ENCODE peak calls at places on chromosomes 1 and 21, in ten cellular contexts. F is RWPE1, J is suprapubic skin, G is body of pancreas, T is GM12865, U is adrenal gland, X is lung, K is A549, Y is fibroblast of the aortic adventitia, W is H9. A is an unnamed sample.

GRCh38 chr1:116128669-116129068 is 17.5 kb downstream of the MAB21L3 start:
- DNase-seq in T (no peak), K (no peak), J (no peak), G (no peak), F (no peak), W (no peak), Y (no peak), U (no peak), X (no peak), A (no peak)

GRCh38 chr1:35229587-35230360 is 36.8 kb upstream of the SFPQ start:
- DNase-seq in G (no peak), Y (no peak), U (no peak), T (peak), J (no peak), X (no peak), K (no peak), F (no peak), W (no peak), A (no peak)

GRCh38 chr1:156160744-156161181 is 7.4 kb downstream of the SEMA4A start:
- DNase-seq in G (peak), F (no peak), W (peak), K (no peak), J (peak), U (peak), Y (no peak), X (peak), T (peak), A (peak)

GRCh38 chr1:108670131-108670773 is 9.4 kb upstream of the HENMT1 start:
- DNase-seq in U (no peak), G (no peak), F (no peak), J (no peak), K (no peak), T (no peak), Y (no peak), W (no peak), X (no peak), A (no peak)

GRCh38 chr21:25385912-25386474 is 221.3 kb downstream of the MRPL39 start:
- DNase-seq in X (no peak), U (peak), F (peak), Y (peak), G (peak), W (peak), J (no peak), T (peak), K (peak), A (peak)

GRCh38 chr1:108188801-108189200 is 11.3 kb downstream of the SLC25A24 start:
- DNase-seq in X (no peak), W (no peak), Y (no peak), K (no peak), J (no peak), U (no peak), T (no peak), G (no peak), F (no peak), A (no peak)

GRCh38 chr1:194151056-194151455 is 964.6 kb upstream of the B3GALT2 start:
- DNase-seq in F (no peak), Y (no peak), G (no peak), X (no peak), U (no peak), K (no peak), J (no peak), T (no peak), W (no peak), A (no peak)

GRCh38 chr1:3651939-3652537 is at the start of gene TP73:
- DNase-seq in F (no peak), Y (no peak), W (no peak), J (no peak), K (no peak), T (peak), X (no peak), G (no peak), U (no peak), A (peak)

GRCh38 chr1:92933459-92933858 is 27.8 kb downstream of the DIPK1A start:
- DNase-seq in J (no peak), W (no peak), Y (peak), G (no peak), K (no peak), X (no peak), U (no peak), T (no peak), F (peak), A (no peak)

GRCh38 chr1:36464605-36465393 is 615 bp upstream of the MRPS15 start:
- DNase-seq in W (no peak), K (no peak), U (no peak), J (no peak), F (no peak), T (no peak), G (no peak), X (no peak), Y (no peak), A (no peak)

GRCh38 chr1:225813250-225813964 is 3.5 kb downstream of the EPHX1 start:
- DNase-seq in T (no peak), W (no peak), G (peak), J (no peak), U (peak), Y (peak), F (peak), X (peak), K (peak), A (no peak)

GRCh38 chr1:51336004-51336403 is 5.6 kb upstream of the TTC39A start:
- DNase-seq in J (peak), G (no peak), U (no peak), K (no peak), X (no peak), F (no peak), T (no peak), W (no peak), Y (no peak), A (no peak)

GRCh38 chr1:212110617-212111016 is 75.1 kb downstream of the DTL start:
- DNase-seq in T (no peak), W (no peak), J (no peak), X (no peak), G (peak), Y (peak), U (no peak), K (no peak), F (no peak), A (no peak)
- TF ChIP-seq CTCF in T (no peak), W (no peak), J (no peak), X (no peak), G (no peak), Y (peak), U (no peak), K (no peak), F (no peak), A (no peak)

GRCh38 chr1:232529747-232530146 is 100.2 kb downstream of the SIPA1L2 start:
- DNase-seq in F (peak), U (no peak), J (no peak), G (no peak), W (no peak), T (no peak), K (no peak), Y (peak), X (no peak), A (no peak)
- TF ChIP-seq CTCF in F (no peak), U (no peak), J (no peak), G (no peak), W (no peak), T (no peak), K (no peak), Y (no peak), X (no peak), A (no peak)

DNA sequence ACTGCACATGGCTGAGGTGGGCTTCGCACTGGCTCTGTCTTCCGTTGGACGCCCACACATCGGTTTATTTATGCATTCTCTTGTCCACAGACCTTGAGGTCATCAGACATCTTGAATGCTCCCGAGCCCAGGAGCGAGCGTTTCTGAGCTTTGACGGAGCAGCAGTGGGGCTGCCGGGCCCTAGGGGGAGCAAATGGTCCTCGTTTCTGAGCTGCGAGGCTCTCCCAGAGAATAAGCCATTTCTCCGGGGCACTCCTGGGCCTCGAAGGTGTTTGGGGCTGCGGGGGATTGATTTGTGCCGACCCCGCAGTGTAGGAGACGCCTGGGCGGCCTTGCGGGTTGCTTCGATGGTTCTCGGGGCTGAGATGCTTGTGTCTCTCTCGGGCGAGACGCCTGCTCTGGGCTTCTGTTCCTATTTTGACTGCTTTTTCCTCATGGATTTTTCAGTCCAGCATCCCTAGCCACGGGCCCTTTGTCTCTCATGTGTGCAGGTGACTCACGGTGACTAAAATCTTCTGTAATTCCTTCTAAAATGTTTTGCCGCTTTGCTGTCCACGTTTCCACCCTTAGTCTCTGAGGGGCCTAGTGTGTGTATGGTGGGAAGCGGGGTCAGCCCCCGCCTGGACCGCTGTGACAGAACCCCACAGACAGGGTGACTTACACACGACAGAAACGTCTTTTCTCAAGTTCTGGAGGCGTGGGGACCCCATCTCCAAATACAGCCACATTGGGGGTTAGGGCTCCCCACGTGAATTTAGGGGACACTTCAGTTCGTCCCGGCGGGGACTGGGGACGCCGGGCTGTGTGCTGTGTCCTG is 62.1 kb downstream of the FAAP20 start:
- DNase-seq in Y (peak), G (no peak), F (peak), J (peak), W (peak), T (no peak), U (peak), X (no peak), K (no peak), A (no peak)
- TF ChIP-seq CTCF in Y (peak), G (no peak), F (no peak), J (no peak), W (peak), T (no peak), U (peak), X (peak), K (no peak), A (peak)

GRCh38 chr21:41604583-41605041 is 96.7 kb upstream of the TMPRSS2 start:
- DNase-seq in K (no peak), Y (no peak), G (no peak), U (no peak), T (no peak), W (peak), F (no peak), X (no peak), J (no peak), A (no peak)
- TF ChIP-seq CTCF in K (no peak), Y (no peak), G (no peak), U (no peak), T (no peak), W (no peak), F (no peak), X (no peak), J (no peak), A (no peak)

DNA sequence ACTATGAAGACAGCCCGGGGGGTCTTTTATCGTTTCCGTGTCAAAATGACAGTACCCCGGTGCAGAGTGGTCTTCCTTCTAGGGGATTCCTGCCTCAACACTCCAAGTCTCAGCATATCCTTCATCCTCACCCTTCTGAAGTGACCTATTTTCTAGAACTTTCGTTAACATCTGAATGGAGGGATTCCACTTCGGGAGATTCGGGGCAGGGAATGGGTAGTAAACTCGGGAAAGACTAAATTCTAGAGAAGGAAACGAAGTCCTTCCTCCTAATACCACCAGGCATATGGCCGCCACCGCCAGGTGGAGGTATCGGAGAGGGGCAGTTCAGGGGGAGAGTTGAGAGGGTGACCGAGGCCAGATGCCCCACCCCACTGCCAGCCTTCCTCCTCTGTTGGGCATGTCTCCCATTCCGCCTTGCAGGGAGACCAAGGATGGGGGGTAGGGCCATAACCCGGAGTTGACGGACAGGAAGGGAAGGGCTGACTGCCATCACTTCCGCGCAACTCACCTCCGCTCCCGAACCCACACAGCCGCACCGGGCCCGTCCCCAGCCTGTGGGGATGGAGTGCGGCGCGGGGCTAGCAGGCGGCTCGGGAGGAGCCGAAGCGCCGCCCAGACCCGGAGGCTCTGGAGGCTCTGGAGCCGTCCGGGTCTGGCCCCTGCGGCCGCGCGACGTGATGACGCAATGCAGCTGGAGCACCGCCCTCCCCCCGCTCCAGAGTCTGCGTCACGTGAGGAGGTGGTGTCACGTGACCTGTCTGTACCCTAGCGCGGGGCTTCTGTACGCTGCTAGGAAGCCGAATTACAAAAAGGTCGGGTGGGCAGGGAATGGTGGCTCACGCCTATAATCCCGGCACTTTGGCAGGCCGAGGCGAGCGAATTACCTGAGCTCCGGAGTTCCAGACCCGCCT is at the start of gene KLHL12:
- DNase-seq in T (peak), X (peak), K (peak), Y (peak), W (peak), F (peak), U (peak), J (peak), G (peak), A (peak)
- TF ChIP-seq CTCF in T (peak), X (peak), K (peak), Y (peak), W (peak), F (peak), U (peak), J (peak), G (peak), A (peak)

A was measured in GM13976.